ENCODE peak calls at places on chromosomes 1 and 21, in ten cellular contexts. G is hepatocyte, Y is astrocyte, W is neural progenitor cell, S is body of pancreas, K is bronchial epithelial cell, H is heart left ventricle, J is pancreas, T is heart right ventricle, R is cardiac muscle cell. Z is an unnamed sample. For H3K36me3 and H3K27me3, the result is how much of the 10 kb centered on the place peaks cover.

GRCh38 chr1:205056188-205056611 is 13.2 kb downstream of the CNTN2 start:
- DNase-seq in W (peak), T (no peak), K (no peak), S (no peak), J (no peak), G (no peak), H (no peak), Y (no peak), R (no peak), Z (no peak)

GRCh38 chr1:6447016-6447817 is 18.8 kb downstream of the TNFRSF25 start:
- DNase-seq in S (no peak), H (no peak), Y (no peak), W (peak), T (no peak), J (no peak), G (no peak), K (no peak), R (no peak), Z (no peak)

GRCh38 chr21:31161157-31161556 is 122.9 kb upstream of the KRTAP19-8 start:
- DNase-seq in R (peak), J (no peak), T (no peak), W (peak), G (no peak), H (no peak), S (no peak), Y (peak), K (peak), Z (no peak)

GRCh38 chr21:39125752-39126485 is 57.3 kb downstream of the PSMG1 start:
- DNase-seq in W (peak), S (peak), H (peak), T (no peak), R (peak), J (peak), Y (peak), G (peak), K (peak), Z (no peak)

GRCh38 chr1:235648954-235649721 is 446 bp downstream of the GNG4 start:
- DNase-seq in S (peak), T (peak), G (peak), H (peak), Y (peak), J (peak), K (peak), W (peak), R (peak), Z (no peak)

GRCh38 chr1:62271932-62272728 is 47.1 kb downstream of the KANK4 start:
- DNase-seq in H (no peak), K (no peak), W (peak), J (no peak), T (no peak), S (no peak), G (no peak), R (no peak), Y (no peak), Z (no peak)

GRCh38 chr1:8089535-8090228 is 63.6 kb upstream of the ERRFI1 start:
- DNase-seq in S (no peak), G (peak), R (peak), K (peak), W (no peak), J (no peak), T (no peak), Y (peak), H (no peak), Z (no peak)

GRCh38 chr1:2980849-2981248 is 40.4 kb upstream of the ACTRT2 start:
- DNase-seq in R (no peak), Y (no peak), S (no peak), J (no peak), K (no peak), H (no peak), W (no peak), G (no peak), T (no peak), Z (no peak)

GRCh38 chr1:225963735-225964530 is 22.9 kb upstream of the LEFTY2 start:
- DNase-seq in R (no peak), K (peak), H (no peak), S (no peak), W (no peak), Y (no peak), T (no peak), J (no peak), G (no peak), Z (no peak)

GRCh38 chr21:36663033-36663855 is 35.7 kb upstream of the SIM2 start:
- DNase-seq in Y (no peak), R (peak), S (no peak), H (no peak), J (no peak), T (no peak), W (no peak), K (peak), G (no peak), Z (no peak)

GRCh38 chr1:4220362-4220761 is 320.3 kb upstream of the C1orf174 start:
- DNase-seq in Y (no peak), S (no peak), R (no peak), T (no peak), H (no peak), K (no peak), G (no peak), W (no peak), J (no peak), Z (no peak)

GRCh38 chr1:184225501-184226487 is 161.0 kb upstream of the C1orf21 start:
- DNase-seq in H (peak), S (no peak), W (no peak), T (no peak), Y (no peak), K (no peak), J (no peak), G (no peak), R (no peak), Z (no peak)

GRCh38 chr21:42593007-42593814 is 60.2 kb upstream of the PDE9A start:
- DNase-seq in W (peak), G (peak), Y (no peak), S (peak), K (peak), J (peak), H (peak), T (peak), R (peak), Z (no peak)

GRCh38 chr21:25561668-25562641 is 45.3 kb downstream of the MRPL39 start:
- DNase-seq in W (peak), G (peak), R (peak), S (peak), K (peak), Y (peak), H (peak), J (peak), T (peak), Z (peak)

GRCh38 chr1:54955359-54955758 is 25.1 kb upstream of the TMEM61 start:
- DNase-seq in T (no peak), S (no peak), H (no peak), R (peak), K (peak), Y (peak), W (no peak), J (no peak), G (no peak), Z (no peak)

GRCh38 chr1:236181059-236181458 is 38.7 kb downstream of the GPR137B start:
- DNase-seq in J (no peak), R (no peak), S (no peak), T (no peak), G (no peak), Y (peak), K (peak), W (no peak), H (no peak), Z (peak)

GRCh38 chr1:93331412-93331811 is 14.3 kb upstream of the DR1 start:
- DNase-seq in K (peak), W (no peak), H (no peak), Y (peak), T (no peak), J (no peak), R (no peak), S (no peak), G (no peak), Z (no peak)

GRCh38 chr1:184017226-184017787 is 20.2 kb downstream of the COLGALT2 start:
- DNase-seq in J (no peak), R (no peak), W (no peak), G (no peak), H (no peak), S (no peak), K (no peak), T (no peak), Y (no peak), Z (no peak)

GRCh38 chr1:212215910-212216309 is 69.3 kb upstream of the PPP2R5A start:
- DNase-seq in S (no peak), J (no peak), W (no peak), G (no peak), T (no peak), R (no peak), H (no peak), K (no peak), Y (no peak), Z (no peak)

GRCh38 chr1:48873944-48874343 is 97.3 kb upstream of the BEND5 start:
- DNase-seq in R (no peak), K (no peak), W (peak), H (no peak), G (no peak), S (no peak), Y (no peak), J (no peak), T (no peak), Z (no peak)

GRCh38 chr1:167601442-167602380 is 28.3 kb upstream of the RCSD1 start:
- DNase-seq in Y (peak), K (no peak), G (no peak), J (peak), S (peak), T (peak), W (no peak), H (peak), R (peak), Z (no peak)

GRCh38 chr1:61056674-61057439 is 25.5 kb upstream of the NFIA start:
- DNase-seq in W (peak), S (peak), H (peak), K (peak), R (peak), T (peak), G (peak), Y (peak), J (peak), Z (no peak)

GRCh38 chr1:217393901-217394300 is 237.0 kb downstream of the GPATCH2 start:
- DNase-seq in W (peak), S (no peak), H (no peak), G (peak), J (no peak), Y (no peak), K (peak), T (no peak), R (peak), Z (no peak)

GRCh38 chr1:219587817-219588561 is 24.9 kb downstream of the ZC3H11B start:
- DNase-seq in G (no peak), T (no peak), R (peak), W (no peak), S (no peak), K (peak), H (no peak), Y (peak), J (no peak), Z (peak)

GRCh38 chr21:25568230-25568629 is 39.1 kb downstream of the MRPL39 start:
- DNase-seq in Y (peak), J (no peak), K (no peak), T (peak), S (peak), R (peak), H (peak), W (peak), G (peak), Z (no peak)

GRCh38 chr1:18116777-18117176 is 9.2 kb downstream of the IGSF21 start:
- DNase-seq in K (no peak), R (no peak), W (no peak), S (no peak), T (no peak), H (no peak), J (no peak), Y (no peak), G (no peak), Z (no peak)

GRCh38 chr1:200107004-200107470 is 79.5 kb downstream of the NR5A2 start:
- DNase-seq in R (no peak), G (no peak), H (no peak), W (no peak), Y (no peak), K (no peak), J (no peak), S (no peak), T (no peak), Z (no peak)

GRCh38 chr1:55280731-55281130 is 65.6 kb upstream of the USP24 start:
- DNase-seq in K (no peak), T (no peak), S (no peak), J (no peak), H (no peak), Y (peak), G (no peak), R (no peak), W (no peak), Z (no peak)

GRCh38 chr1:154241703-154242352 is 21.1 kb downstream of the UBAP2L start:
- DNase-seq in K (no peak), S (no peak), G (no peak), R (no peak), W (no peak), T (no peak), J (no peak), H (no peak), Y (no peak), Z (no peak)

GRCh38 chr1:175690298-175690697 is 53.1 kb downstream of the TNR start:
- DNase-seq in S (no peak), H (no peak), T (no peak), R (no peak), Y (no peak), J (no peak), W (no peak), K (no peak), G (no peak), Z (no peak)

GRCh38 chr1:161258439-161259386 is at the start of gene PCP4L1:
- DNase-seq in H (peak), K (peak), T (peak), J (peak), R (peak), W (peak), Y (peak), G (peak), S (peak), Z (no peak)

GRCh38 chr1:201490708-201491131 is 16.2 kb downstream of the CSRP1 start:
- DNase-seq in S (no peak), J (no peak), Y (no peak), H (no peak), R (peak), T (no peak), K (no peak), W (no peak), G (no peak), Z (no peak)

GRCh38 chr1:201493757-201494617 is 12.9 kb downstream of the CSRP1 start:
- DNase-seq in K (no peak), G (peak), J (no peak), W (peak), T (peak), R (peak), H (peak), Y (peak), S (peak), Z (no peak)

GRCh38 chr1:201488817-201489581 is 17.9 kb downstream of the CSRP1 start:
- DNase-seq in R (peak), S (peak), H (peak), J (no peak), T (peak), W (no peak), G (peak), K (peak), Y (peak), Z (peak)

GRCh38 chr1:201489656-201490261 is 17.2 kb downstream of the CSRP1 start:
- DNase-seq in R (no peak), Y (no peak), H (no peak), S (no peak), T (no peak), K (no peak), W (no peak), G (no peak), J (no peak), Z (no peak)

GRCh38 chr1:201491896-201492511 is 14.9 kb downstream of the CSRP1 start:
- DNase-seq in S (no peak), W (no peak), G (no peak), K (no peak), R (no peak), Y (no peak), J (no peak), T (no peak), H (no peak), Z (no peak)
- H3K36me3 ChIP-seq in S (under half), W (under half), G (under half), K (under half), R (under half), Y (half or more), J (under half), T (under half), H (under half), Z (under half)

DNA sequence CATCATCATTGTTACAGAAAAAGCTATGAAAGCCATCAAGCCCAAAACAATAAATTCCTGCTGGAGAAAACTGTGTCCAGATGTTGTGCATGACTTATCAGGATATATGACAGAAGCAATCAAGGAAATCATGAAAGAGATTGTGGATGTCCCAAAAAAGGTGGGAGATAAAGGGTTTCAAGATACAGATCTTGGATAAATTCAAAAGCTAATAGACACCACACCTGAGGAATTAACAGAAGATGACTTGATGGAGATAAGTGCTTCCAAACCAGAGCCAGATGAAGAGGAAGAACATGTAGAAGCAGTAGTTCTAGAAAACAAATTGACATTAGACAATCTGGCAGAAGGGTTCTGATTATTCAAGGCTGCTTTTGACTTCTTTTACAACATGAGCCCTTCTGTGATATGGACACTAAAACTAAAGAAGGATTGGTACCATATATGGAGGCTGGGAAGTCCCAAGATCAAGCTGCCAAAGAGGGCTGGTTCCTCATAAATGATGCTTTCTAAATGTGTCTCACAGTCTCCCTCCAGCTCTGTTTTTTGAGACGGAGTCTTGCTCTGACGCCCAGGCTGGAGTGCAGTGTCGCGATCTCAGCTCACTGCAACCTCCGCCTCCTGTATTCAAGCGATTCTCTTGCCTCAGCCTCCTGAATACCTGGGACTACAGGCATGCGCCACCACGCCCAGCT is 32.1 kb upstream of the LRIG2 start:
- DNase-seq in R (no peak), S (no peak), Y (no peak), W (no peak), K (no peak), J (no peak), T (no peak), H (no peak), G (no peak), Z (no peak)
- TF ChIP-seq CTCF in R (no peak), S (no peak), Y (no peak), W (no peak), K (no peak), J (no peak), T (no peak), H (no peak), G (no peak), Z (no peak)

GRCh38 chr1:56820755-56821461 is 1.7 kb upstream of the FYB2 start:
- DNase-seq in W (peak), G (peak), Y (peak), T (peak), H (peak), R (peak), K (peak), J (peak), S (peak), Z (no peak)

GRCh38 chr1:56821462-56821797 is 2.2 kb upstream of the FYB2 start:
- DNase-seq in R (peak), H (no peak), S (peak), K (peak), Y (peak), G (peak), J (peak), W (no peak), T (no peak), Z (no peak)

GRCh38 chr1:56827711-56828110 is 8.5 kb upstream of the FYB2 start:
- DNase-seq in J (no peak), S (no peak), Y (no peak), T (no peak), R (no peak), K (no peak), H (no peak), W (no peak), G (no peak), Z (no peak)

GRCh38 chr1:56824956-56825355 is 5.8 kb upstream of the FYB2 start:
- DNase-seq in W (no peak), H (no peak), S (no peak), J (no peak), T (no peak), K (peak), R (no peak), G (no peak), Y (no peak), Z (no peak)

GRCh38 chr1:56825436-56825835 is 6.2 kb upstream of the FYB2 start:
- DNase-seq in K (peak), S (no peak), G (no peak), H (no peak), T (no peak), J (no peak), Y (peak), R (no peak), W (no peak), Z (no peak)
- H3K27me3 ChIP-seq in K (under half), S (under half), G (under half), H (under half), T (under half), J (under half), Y (under half), R (under half), W (under half), Z (under half)

GRCh38 chr1:82582347-82582746 is 781.6 kb downstream of the ADGRL2 start:
- DNase-seq in S (no peak), G (no peak), H (no peak), Y (no peak), T (no peak), J (no peak), W (no peak), R (no peak), K (no peak), Z (no peak)

DNA sequence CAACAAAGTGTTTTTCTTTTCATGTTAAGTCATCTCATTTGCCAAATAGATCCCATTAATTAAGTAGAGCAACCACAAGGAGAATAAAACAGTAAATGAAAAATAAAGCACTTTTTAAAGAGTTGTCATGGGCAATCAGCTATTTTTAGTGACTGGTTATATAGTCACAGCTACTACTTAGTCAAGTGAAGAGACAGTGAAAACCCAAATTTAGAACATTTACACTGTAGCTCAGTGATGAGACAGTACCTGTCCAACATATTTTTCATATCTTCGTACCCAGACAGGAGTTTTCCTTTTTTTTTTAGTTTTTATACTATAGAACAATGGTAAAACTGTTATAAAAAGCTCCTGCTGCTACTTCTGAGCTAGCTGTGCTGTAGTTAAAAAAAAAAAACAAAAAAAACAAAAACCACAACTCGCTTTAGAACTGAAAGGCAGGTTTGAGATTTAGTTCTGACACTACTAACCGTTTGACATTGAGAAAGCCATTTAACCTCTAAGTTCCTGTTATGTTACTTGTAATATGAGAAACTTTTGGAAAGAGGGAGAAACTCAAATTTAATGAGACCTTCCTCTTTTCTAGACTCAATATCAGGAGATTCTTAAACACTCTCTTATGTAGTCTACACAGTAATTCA is 777.5 kb downstream of the ADGRL2 start:
- DNase-seq in J (no peak), K (no peak), S (no peak), G (no peak), H (no peak), W (no peak), T (no peak), Y (no peak), R (no peak), Z (no peak)
- H3K36me3 ChIP-seq in J (under half), K (under half), S (under half), G (under half), H (under half), W (under half), T (under half), Y (under half), R (under half), Z (under half)

GRCh38 chr1:233791750-233792149 is 112.7 kb upstream of the SLC35F3 start:
- DNase-seq in G (no peak), K (no peak), J (no peak), W (no peak), H (no peak), R (no peak), T (no peak), Y (no peak), S (no peak), Z (no peak)

GRCh38 chr1:233788687-233789086 is 115.8 kb upstream of the SLC35F3 start:
- DNase-seq in R (no peak), G (no peak), H (no peak), K (no peak), T (no peak), J (no peak), S (no peak), Y (no peak), W (no peak), Z (no peak)

GRCh38 chr1:233790121-233790520 is 114.4 kb upstream of the SLC35F3 start:
- DNase-seq in J (no peak), G (no peak), H (no peak), R (no peak), W (no peak), Y (no peak), S (no peak), T (no peak), K (no peak), Z (no peak)

GRCh38 chr1:233790662-233791371 is 113.7 kb upstream of the SLC35F3 start:
- DNase-seq in H (peak), T (no peak), W (peak), S (peak), Y (peak), J (peak), R (peak), G (peak), K (peak), Z (peak)

DNA sequence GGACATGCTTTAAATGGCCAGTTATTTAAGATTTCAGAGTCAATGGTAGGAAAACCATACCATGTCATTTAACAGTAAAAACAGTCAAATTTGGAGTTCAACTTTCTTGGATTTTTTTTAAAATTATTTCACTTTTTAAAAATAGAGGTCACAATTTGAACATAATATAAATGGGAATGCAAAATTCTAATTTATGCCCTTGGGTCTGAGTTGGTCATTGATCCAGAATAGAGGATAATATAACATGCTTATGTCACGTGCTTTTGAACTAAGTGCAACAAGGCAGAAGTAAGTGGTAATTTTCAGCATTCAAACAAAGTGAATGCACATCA is 113.1 kb upstream of the SLC35F3 start:
- DNase-seq in G (no peak), H (no peak), J (no peak), Y (no peak), S (no peak), T (no peak), R (no peak), K (no peak), W (no peak), Z (no peak)
- TF ChIP-seq CTCF in G (no peak), H (no peak), J (no peak), Y (no peak), S (no peak), T (no peak), R (no peak), K (no peak), W (no peak), Z (no peak)

Z was measured in BJ.